ENCODE peak calls at places on chromosome 20, in six cellular contexts. One of them, this sample, is unnamed.

GRCh38 chr20:12535316-12535715 is 473.5 kb upstream of the SPTLC3 start:
- DNase-seq in foreskin fibroblast: no peak
- DNase-seq in progenitor cell of endocrine pancreas: no peak
- DNase-seq in left cardiac atrium: no peak
- DNase-seq in lung microvascular endothelial cell: no peak
- DNase-seq in caudate nucleus: no peak
- DNase-seq in this sample: no peak

GRCh38 chr20:45946149-45946970 is 11.9 kb downstream of the PCIF1 start:
- DNase-seq in foreskin fibroblast: peak; percentile 80
- DNase-seq in progenitor cell of endocrine pancreas: no peak
- DNase-seq in left cardiac atrium: peak; percentile 67
- DNase-seq in lung microvascular endothelial cell: no peak
- DNase-seq in caudate nucleus: no peak
- DNase-seq in this sample: peak; percentile 43

GRCh38 chr20:38170914-38171300 is 5.8 kb upstream of the TGM2 start:
- DNase-seq in foreskin fibroblast: no peak
- DNase-seq in progenitor cell of endocrine pancreas: no peak
- DNase-seq in left cardiac atrium: peak; percentile 66
- DNase-seq in lung microvascular endothelial cell: peak; percentile 10
- DNase-seq in caudate nucleus: no peak
- DNase-seq in this sample: no peak

GRCh38 chr20:50427740-50428462 is 82.3 kb upstream of the PTPN1 start:
- DNase-seq in foreskin fibroblast: no peak
- DNase-seq in progenitor cell of endocrine pancreas: no peak
- DNase-seq in left cardiac atrium: peak; percentile 58
- DNase-seq in lung microvascular endothelial cell: peak; percentile 54
- DNase-seq in caudate nucleus: no peak
- DNase-seq in this sample: no peak

GRCh38 chr20:11941593-11942261 is 24.0 kb downstream of the BTBD3 start:
- DNase-seq in foreskin fibroblast: no peak
- DNase-seq in progenitor cell of endocrine pancreas: no peak
- DNase-seq in left cardiac atrium: no peak
- DNase-seq in lung microvascular endothelial cell: no peak
- DNase-seq in caudate nucleus: no peak
- DNase-seq in this sample: no peak

GRCh38 chr20:10671221-10671849 is 2.5 kb downstream of the JAG1 start:
- DNase-seq in foreskin fibroblast: peak; percentile 95
- DNase-seq in progenitor cell of endocrine pancreas: peak; percentile 30
- DNase-seq in left cardiac atrium: peak; percentile 89
- DNase-seq in lung microvascular endothelial cell: peak; percentile 95
- DNase-seq in caudate nucleus: no peak
- DNase-seq in this sample: peak; percentile 87

GRCh38 chr20:16588241-16588640 is 15.0 kb upstream of the KIF16B start:
- DNase-seq in foreskin fibroblast: no peak
- DNase-seq in progenitor cell of endocrine pancreas: no peak
- DNase-seq in left cardiac atrium: no peak
- DNase-seq in lung microvascular endothelial cell: no peak
- DNase-seq in caudate nucleus: no peak
- DNase-seq in this sample: no peak

GRCh38 chr20:4925842-4926530 is 75.3 kb downstream of the SLC23A2 start:
- DNase-seq in foreskin fibroblast: no peak
- DNase-seq in progenitor cell of endocrine pancreas: no peak
- DNase-seq in left cardiac atrium: peak; percentile 83
- DNase-seq in lung microvascular endothelial cell: peak; percentile 92
- DNase-seq in caudate nucleus: no peak
- DNase-seq in this sample: peak; percentile 51

GRCh38 chr20:62287129-62287528 is 15.7 kb upstream of the ADRM1 start:
- DNase-seq in foreskin fibroblast: no peak
- DNase-seq in progenitor cell of endocrine pancreas: no peak
- DNase-seq in left cardiac atrium: no peak
- DNase-seq in lung microvascular endothelial cell: no peak
- DNase-seq in caudate nucleus: no peak
- DNase-seq in this sample: no peak

GRCh38 chr20:34185766-34186620 is 55.2 kb upstream of the ASIP start:
- DNase-seq in foreskin fibroblast: peak; percentile 67
- DNase-seq in progenitor cell of endocrine pancreas: no peak
- DNase-seq in left cardiac atrium: no peak
- DNase-seq in lung microvascular endothelial cell: no peak
- DNase-seq in caudate nucleus: no peak
- DNase-seq in this sample: peak; percentile 83

GRCh38 chr20:57713951-57714350 is 4.1 kb upstream of the PMEPA1 start:
- DNase-seq in foreskin fibroblast: no peak
- DNase-seq in progenitor cell of endocrine pancreas: no peak
- DNase-seq in left cardiac atrium: no peak
- DNase-seq in lung microvascular endothelial cell: no peak
- DNase-seq in caudate nucleus: no peak
- DNase-seq in this sample: no peak

GRCh38 chr20:47262365-47263013 is 94.0 kb downstream of the ZMYND8 start:
- DNase-seq in foreskin fibroblast: no peak
- DNase-seq in progenitor cell of endocrine pancreas: no peak
- DNase-seq in left cardiac atrium: no peak
- DNase-seq in lung microvascular endothelial cell: no peak
- DNase-seq in caudate nucleus: no peak
- DNase-seq in this sample: no peak

GRCh38 chr20:53942121-53942816 is 128.1 kb downstream of the BCAS1 start:
- DNase-seq in foreskin fibroblast: no peak
- DNase-seq in progenitor cell of endocrine pancreas: no peak
- DNase-seq in left cardiac atrium: no peak
- DNase-seq in lung microvascular endothelial cell: no peak
- DNase-seq in caudate nucleus: no peak
- DNase-seq in this sample: no peak

GRCh38 chr20:41131594-41132387 is 5.6 kb upstream of the PLCG1 start:
- DNase-seq in foreskin fibroblast: no peak
- DNase-seq in progenitor cell of endocrine pancreas: no peak
- DNase-seq in left cardiac atrium: no peak
- DNase-seq in lung microvascular endothelial cell: no peak
- DNase-seq in caudate nucleus: no peak
- DNase-seq in this sample: no peak

This sample was measured in AG20443.